ENCODE peak calls at places on chromosomes 11 and 22, in seven cellular contexts. I is left lung; C is upper lobe of right lung; V is AG09309; O is cardiac muscle cell; X is CD8-positive, alpha-beta T cell; Q is esophagus squamous epithelium. D is an unnamed sample.

GRCh38 chr11:64206457-64207246 is at the start of gene FERMT3:
- DNase-seq in X (peak; percentile 86), I (peak; percentile 94), C (peak; percentile 88), Q (no peak), V (no peak), O (no peak), D (peak; percentile 88)

GRCh38 chr11:27557223-27557622 is 50.7 kb upstream of the LIN7C start:
- DNase-seq in O (no peak), C (no peak), V (no peak), Q (no peak), X (no peak), I (no peak), D (no peak)

GRCh38 chr22:40050258-40050657 is 55.5 kb downstream of the FAM83F start:
- DNase-seq in V (no peak), I (no peak), O (no peak), C (no peak), Q (no peak), X (no peak), D (no peak)

GRCh38 chr11:93279911-93280347 is 50.6 kb upstream of the DEUP1 start:
- DNase-seq in V (no peak), I (no peak), C (no peak), O (peak; percentile 30), Q (no peak), X (no peak), D (no peak)

GRCh38 chr22:33579448-33580093 is 340.7 kb downstream of the LARGE1 start:
- DNase-seq in O (peak; percentile 78), Q (no peak), V (peak; percentile 1), X (no peak), I (no peak), C (no peak), D (no peak)

GRCh38 chr22:46432164-46433068 is 96.9 kb downstream of the TRMU start:
- DNase-seq in X (peak; percentile 69), O (no peak), V (no peak), I (peak; percentile 74), C (no peak), Q (no peak), D (no peak)

GRCh38 chr11:11022126-11022730 is 164.4 kb upstream of the ZBED5 start:
- DNase-seq in O (peak; percentile 28), Q (no peak), C (no peak), I (no peak), V (no peak), X (no peak), D (no peak)

GRCh38 chr11:16184588-16184987 is 171.8 kb downstream of the SOX6 start:
- DNase-seq in Q (no peak), C (no peak), O (no peak), I (no peak), X (no peak), V (no peak), D (no peak)

GRCh38 chr11:44416776-44417175 is 106.8 kb upstream of the ALX4 start:
- DNase-seq in Q (no peak), O (no peak), C (no peak), V (no peak), X (no peak), I (no peak), D (no peak)

GRCh38 chr22:46547179-46547882 is 9.9 kb upstream of the CELSR1 start:
- DNase-seq in V (no peak), I (peak; percentile 84), Q (no peak), O (peak; percentile 71), X (no peak), C (no peak), D (no peak)

GRCh38 chr22:25461301-25461700 is 103.2 kb upstream of the GRK3 start:
- DNase-seq in C (no peak), I (no peak), V (no peak), X (no peak), Q (no peak), O (no peak), D (no peak)

GRCh38 chr22:37386441-37386840 is 40.8 kb downstream of the ELFN2 start:
- DNase-seq in V (no peak), O (no peak), C (no peak), I (no peak), Q (no peak), X (no peak), D (no peak)

GRCh38 chr11:133608496-133608895 is 76.2 kb upstream of the OPCML start:
- DNase-seq in Q (no peak), O (no peak), I (no peak), C (no peak), V (no peak), X (no peak), D (no peak)

GRCh38 chr22:36806824-36807223 is 10.0 kb downstream of the PVALB start:
- DNase-seq in X (no peak), I (no peak), C (no peak), V (no peak), O (no peak), Q (no peak), D (no peak)

GRCh38 chr11:128390246-128390645 is 197.1 kb downstream of the ETS1 start:
- DNase-seq in Q (no peak), C (no peak), O (no peak), V (no peak), X (no peak), I (no peak), D (no peak)

GRCh38 chr11:70476669-70477068 is 78.3 kb downstream of the CTTN start:
- DNase-seq in C (no peak), I (peak; percentile 37), X (no peak), Q (no peak), V (no peak), O (no peak), D (no peak)

GRCh38 chr22:19387575-19387974 is 44.0 kb downstream of the HIRA start:
- DNase-seq in Q (no peak), I (no peak), V (no peak), C (no peak), X (no peak), O (no peak), D (no peak)

DNA sequence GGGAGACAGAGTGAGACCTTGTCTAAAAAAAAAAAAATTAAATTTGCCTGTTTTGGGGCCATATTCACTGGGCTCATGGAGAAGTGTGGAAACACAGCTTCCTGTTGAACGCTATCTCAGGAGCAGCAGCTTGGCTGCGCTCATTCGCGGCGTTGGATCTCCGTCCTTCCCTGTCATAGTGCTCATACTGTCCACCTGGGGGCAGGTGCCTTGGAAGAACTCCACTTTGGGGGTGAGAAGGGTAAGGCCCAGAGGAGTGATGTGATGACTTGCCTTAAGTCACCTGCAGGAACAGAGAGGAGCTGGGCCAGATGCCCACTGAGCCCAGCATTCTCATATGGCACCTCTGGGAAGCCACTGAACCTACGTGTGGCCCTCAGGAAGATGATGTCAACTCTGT is 82.8 kb downstream of the CABIN1 start:
- DNase-seq in C (peak; percentile 15), X (no peak), O (no peak), I (no peak), Q (no peak), V (no peak), D (no peak)
- TF ChIP-seq CTCF in C (no peak), X (no peak), O (no peak), I (no peak), Q (no peak), V (no peak), D (no peak)

GRCh38 chr11:77560605-77561004 is 29.1 kb upstream of the AQP11 start:
- DNase-seq in I (no peak), C (no peak), X (no peak), O (no peak), V (no peak), Q (no peak), D (no peak)

GRCh38 chr11:77561257-77561656 is 28.5 kb upstream of the AQP11 start:
- DNase-seq in Q (no peak), I (no peak), C (no peak), O (no peak), V (no peak), X (no peak), D (no peak)

GRCh38 chr11:77559686-77560425 is 29.9 kb upstream of the AQP11 start:
- DNase-seq in Q (no peak), I (no peak), O (no peak), X (no peak), C (no peak), V (peak; percentile 62), D (no peak)

GRCh38 chr11:77558380-77558779 is 31.4 kb upstream of the AQP11 start:
- DNase-seq in I (no peak), O (no peak), X (no peak), C (no peak), Q (no peak), V (no peak), D (no peak)

GRCh38 chr11:77557553-77557952 is 32.2 kb upstream of the AQP11 start:
- DNase-seq in X (no peak), I (no peak), O (peak; percentile 9), C (no peak), V (no peak), Q (no peak), D (no peak)
- TF ChIP-seq CTCF in X (no peak), I (no peak), O (peak; percentile 6), C (no peak), V (no peak), Q (no peak), D (no peak)

GRCh38 chr22:29206372-29207230 is 905 bp downstream of the EMID1 start:
- DNase-seq in C (no peak), X (no peak), Q (no peak), V (no peak), O (no peak), I (no peak), D (peak; percentile 38)

GRCh38 chr22:29207231-29207550 is 1.5 kb downstream of the EMID1 start:
- DNase-seq in Q (no peak), I (no peak), C (no peak), V (no peak), X (no peak), O (no peak), D (no peak)

GRCh38 chr22:29205260-29205597 is 467 bp upstream of the EMID1 start:
- DNase-seq in C (no peak), X (no peak), I (no peak), O (no peak), V (no peak), Q (no peak), D (no peak)

GRCh38 chr22:29204617-29205183 is 996 bp upstream of the EMID1 start:
- DNase-seq in I (no peak), X (no peak), O (no peak), C (no peak), V (no peak), Q (no peak), D (peak; percentile 38)

DNA sequence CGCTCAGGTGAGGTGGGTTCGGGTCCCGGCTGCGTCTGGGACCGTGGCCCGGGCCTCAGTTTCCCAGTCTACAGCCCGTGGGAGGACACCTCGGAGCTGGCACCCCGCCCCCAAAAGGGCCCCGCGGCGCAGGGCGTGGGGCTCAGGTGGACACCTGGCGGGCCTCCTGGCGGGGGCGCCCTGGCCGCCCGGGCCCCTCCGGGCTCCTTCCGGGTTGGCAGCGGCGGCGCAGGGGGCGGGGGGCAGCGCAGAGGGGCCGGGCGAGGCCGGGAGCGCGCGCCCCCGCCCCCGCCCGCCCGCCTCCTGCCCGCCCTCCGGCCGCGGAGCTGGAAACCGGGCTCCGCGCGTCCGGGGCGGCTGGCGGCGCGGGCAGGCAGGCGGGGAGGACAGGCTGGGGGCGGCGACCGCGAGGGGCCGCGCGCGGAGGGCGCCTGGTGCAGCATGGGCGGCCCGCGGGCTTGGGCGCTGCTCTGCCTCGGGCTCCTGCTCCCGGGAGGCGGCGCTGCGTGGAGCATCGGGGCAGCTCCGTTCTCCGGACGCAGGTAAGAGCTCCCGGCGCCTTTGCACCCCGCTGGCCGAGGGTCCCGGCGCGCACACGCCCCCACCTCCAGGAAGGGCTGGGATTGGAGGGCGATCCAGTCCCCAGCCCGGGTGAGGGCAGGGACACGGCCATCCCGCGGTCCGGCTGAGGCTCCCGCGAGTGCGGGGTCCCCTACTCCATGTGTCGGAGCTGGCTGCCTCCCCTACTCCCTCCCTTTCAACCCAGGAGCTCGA is at the start of gene EMID1:
- DNase-seq in I (peak; percentile 84), X (no peak), V (no peak), C (peak; percentile 75), Q (no peak), O (peak; percentile 76), D (peak; percentile 30)
- TF ChIP-seq CTCF in I (no peak), X (no peak), V (peak; percentile 21), C (peak; percentile 14), Q (peak; percentile 8), O (no peak), D (no peak)

GRCh38 chr11:60607483-60607882 is 91.9 kb upstream of the MS4A8 start:
- DNase-seq in X (no peak), O (no peak), Q (no peak), C (no peak), V (no peak), I (no peak), D (no peak)
- TF ChIP-seq CTCF in X (no peak), O (no peak), Q (no peak), C (no peak), V (no peak), I (no peak), D (peak; percentile 27)

D was measured in CD14-positive monocyte.